ENCODE peak calls at places on chromosomes 3 and 15, in five cellular contexts. E is GM12878, S is HCT116, J is SK-N-SH, D is H1. M is an unnamed sample.

GRCh38 chr3:195803309-195803908 is 8.3 kb downstream of the MUC4 start:
- DNase-seq in J (no peak), E (no peak), S (no peak), D (no peak), M (no peak)

GRCh38 chr3:130688677-130689076 is 58.0 kb downstream of the PIK3R4 start:
- DNase-seq in E (no peak), J (no peak), D (no peak), S (no peak), M (no peak)

GRCh38 chr3:33717616-33717865 is 513 bp downstream of the CLASP2 start:
- DNase-seq in S (peak), J (peak), E (no peak), D (no peak), M (no peak)

GRCh38 chr3:115548611-115549010 is 74.7 kb upstream of the GAP43 start:
- DNase-seq in J (no peak), S (no peak), D (no peak), E (no peak), M (no peak)

GRCh38 chr3:174812172-174812862 is 46.8 kb upstream of the NAALADL2 start:
- DNase-seq in D (no peak), E (no peak), J (no peak), S (no peak), M (no peak)

GRCh38 chr3:119580148-119580760 is 962 bp downstream of the ADPRH start:
- DNase-seq in E (no peak), S (no peak), D (peak), J (peak), M (no peak)

GRCh38 chr3:78825858-78826215 is 942.0 kb downstream of the ROBO1 start:
- DNase-seq in E (no peak), D (no peak), J (no peak), S (no peak), M (no peak)

GRCh38 chr3:191376742-191377141 is 46.4 kb upstream of the UTS2B start:
- DNase-seq in S (no peak), D (no peak), E (no peak), J (no peak), M (no peak)

GRCh38 chr15:95734422-95735316 is 595.8 kb upstream of the NR2F2 start:
- DNase-seq in S (no peak), E (no peak), J (no peak), D (no peak), M (no peak)

GRCh38 chr3:108931025-108931424 is 22.7 kb downstream of the GUCA1C start:
- DNase-seq in S (no peak), J (no peak), E (no peak), D (no peak), M (no peak)

GRCh38 chr3:133998691-133999241 is 31.0 kb downstream of the SLCO2A1 start:
- DNase-seq in J (no peak), S (no peak), D (no peak), E (no peak), M (no peak)
- TF ChIP-seq JUND in J (no peak), S (no peak), D (no peak), E (no peak), M (no peak)

GRCh38 chr3:187610926-187611545 is 59.2 kb downstream of the SST start:
- DNase-seq in J (no peak), S (no peak), D (no peak), E (no peak), M (no peak)
- TF ChIP-seq JUND in J (no peak), S (no peak), D (no peak), E (no peak), M (no peak)

DNA sequence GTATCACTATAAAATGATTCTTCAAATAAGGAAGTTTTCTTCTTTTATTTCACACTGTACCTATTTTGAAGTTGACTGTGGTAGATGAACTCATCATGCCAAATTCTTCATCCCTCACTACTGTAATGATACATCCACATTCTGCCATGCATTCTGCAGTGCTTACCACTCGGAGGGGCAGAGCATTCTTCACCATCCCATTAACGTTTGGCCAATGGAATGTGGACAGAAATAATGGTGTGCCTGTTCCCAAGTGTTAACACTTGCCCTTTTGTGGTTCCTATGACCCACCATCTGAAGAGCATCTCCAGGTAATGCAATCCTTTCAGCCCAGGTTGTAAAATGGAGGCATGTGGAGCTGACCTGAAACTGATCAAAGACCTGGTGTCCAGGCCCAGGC is 18.6 kb downstream of the GOLIM4 start:
- DNase-seq in S (no peak), J (no peak), D (no peak), E (no peak), M (no peak)
- TF ChIP-seq JUND in S (no peak), J (no peak), D (no peak), E (no peak), M (no peak)

GRCh38 chr15:78681306-78682012 is 40.4 kb upstream of the CHRNB4 start:
- DNase-seq in S (no peak), J (peak), E (no peak), D (peak), M (no peak)
- TF ChIP-seq JUND in S (no peak), J (no peak), E (no peak), D (no peak), M (no peak)

GRCh38 chr3:72152551-72153476 is 367.9 kb upstream of the PROK2 start:
- DNase-seq in S (peak), D (no peak), E (no peak), J (peak), M (peak)
- TF ChIP-seq JUND in S (peak), D (no peak), E (no peak), J (no peak), M (no peak)

GRCh38 chr3:123028233-123028828 is 768 bp upstream of the SEMA5B start:
- DNase-seq in J (peak), D (no peak), S (peak), E (no peak), M (peak)
- TF ChIP-seq JUND in J (no peak), D (no peak), S (no peak), E (no peak), M (no peak)

GRCh38 chr3:106457278-106458210 is 588.7 kb upstream of the CBLB start:
- DNase-seq in D (no peak), S (no peak), E (peak), J (no peak), M (peak)
- TF ChIP-seq JUND in D (no peak), S (peak), E (no peak), J (peak), M (no peak)

GRCh38 chr15:58154769-58155168 is 16.6 kb downstream of the AQP9 start:
- DNase-seq in E (no peak), J (no peak), S (no peak), D (no peak), M (no peak)
- TF ChIP-seq JUND in E (no peak), J (no peak), S (no peak), D (no peak), M (no peak)

DNA sequence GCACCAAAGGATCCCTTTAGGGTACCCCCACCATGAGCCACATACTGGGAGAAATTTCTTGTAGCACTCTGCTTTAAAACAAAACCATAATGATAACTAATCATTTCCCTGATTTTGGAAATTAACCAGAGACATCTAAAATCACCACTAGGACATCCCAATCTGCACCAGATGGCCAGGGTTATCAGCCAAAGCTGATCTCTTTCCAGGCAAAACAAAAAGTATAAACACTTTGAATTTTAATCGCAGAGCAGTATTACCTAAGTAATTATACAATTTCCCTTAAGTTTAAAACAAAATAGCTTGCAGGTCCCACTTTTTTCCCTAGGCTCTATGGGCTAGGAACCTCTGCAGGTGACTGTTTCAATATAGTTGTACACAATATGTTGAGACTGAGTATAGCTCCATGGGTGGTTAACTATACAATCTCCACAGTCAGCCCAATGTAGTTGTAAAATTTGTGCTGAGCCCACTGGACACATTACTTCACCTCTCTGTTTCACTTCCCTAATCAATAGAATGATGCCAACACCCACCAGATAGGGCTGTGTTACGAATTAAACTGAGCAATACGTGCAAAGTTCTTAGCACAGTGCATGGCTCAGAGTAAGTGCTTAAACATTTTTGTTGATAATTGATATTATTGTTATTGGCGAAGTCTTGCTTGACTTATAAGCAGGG is 629 bp upstream of the NOX5 start:
- DNase-seq in E (no peak), D (peak), J (peak), S (no peak), M (no peak)
- TF ChIP-seq JUND in E (no peak), D (no peak), J (no peak), S (no peak), M (no peak)